ENCODE peak calls at places on chromosome 15, in four cellular contexts. E, Y, W and H are unnamed samples.
A peak's percentile ranks its signal among the peaks of the same experiment; 100 is the strongest.

GRCh38 chr15:25863968-25864580 is 947 bp upstream of the ATP10A start:
- DNase-seq in E (no peak), Y (no peak), W (no peak), H (no peak)

GRCh38 chr15:32774022-32774421 is 56.2 kb downstream of the GREM1 start:
- DNase-seq in W (peak; percentile 73), Y (no peak), E (peak; percentile 51), H (no peak)

GRCh38 chr15:35327789-35328188 is 218.2 kb downstream of the DPH6 start:
- DNase-seq in W (no peak), E (no peak), Y (no peak), H (no peak)

GRCh38 chr15:80888846-80889245 is 100.8 kb downstream of the MESD start:
- DNase-seq in W (no peak), E (no peak), Y (no peak), H (no peak)

GRCh38 chr15:31325976-31326728 is 483 bp upstream of the KLF13 start:
- DNase-seq in Y (peak; percentile 100), E (peak; percentile 70), W (peak; percentile 97), H (peak; percentile 99)

GRCh38 chr15:66491846-66492245 is 5.7 kb downstream of the SNAPC5 start:
- DNase-seq in E (no peak), Y (no peak), W (no peak), H (no peak)

GRCh38 chr15:70249616-70250015 is 151.9 kb upstream of the TLE3 start:
- DNase-seq in Y (no peak), W (no peak), E (no peak), H (no peak)

GRCh38 chr15:75200765-75201608 is 695 bp upstream of the C15orf39 start:
- DNase-seq in W (peak; percentile 77), Y (no peak), E (no peak), H (peak; percentile 83)

GRCh38 chr15:80643296-80643965 is 51.7 kb upstream of the ABHD17C start:
- DNase-seq in E (no peak), Y (no peak), W (no peak), H (no peak)

GRCh38 chr15:45347033-45347432 is 31.3 kb downstream of the GATM start:
- DNase-seq in Y (no peak), E (no peak), W (no peak), H (no peak)

GRCh38 chr15:50256188-50257041 is 9.1 kb downstream of the HDC start:
- DNase-seq in Y (no peak), E (no peak), W (peak; percentile 87), H (no peak)

GRCh38 chr15:80152896-80153876 is at the start of gene FAH:
- DNase-seq in W (peak; percentile 27), Y (no peak), E (no peak), H (no peak)

GRCh38 chr15:93470042-93470441 is 381.0 kb upstream of the RGMA start:
- DNase-seq in E (no peak), W (no peak), Y (no peak), H (no peak)

GRCh38 chr15:40358492-40359353 is 704 bp downstream of the DISP2 start:
- DNase-seq in W (no peak), E (no peak), Y (no peak), H (no peak)

GRCh38 chr15:58434334-58434888 is 2.6 kb downstream of the LIPC start:
- DNase-seq in E (no peak), Y (no peak), W (no peak), H (no peak)

GRCh38 chr15:58313304-58313703 is 118.5 kb upstream of the LIPC start:
- DNase-seq in E (no peak), W (no peak), Y (no peak), H (no peak)

GRCh38 chr15:56765252-56765651 is 31.9 kb upstream of the ZNF280D start:
- DNase-seq in E (no peak), W (peak; percentile 60), Y (no peak), H (no peak)

GRCh38 chr15:75713338-75713895 is 769 bp upstream of the CSPG4 start:
- DNase-seq in E (no peak), W (peak; percentile 21), Y (no peak), H (no peak)

GRCh38 chr15:55827965-55828364 is 85.0 kb upstream of the PRTG start:
- DNase-seq in W (no peak), E (no peak), Y (no peak), H (no peak)

GRCh38 chr15:61228025-61228901 is 839 bp downstream of the RORA start:
- DNase-seq in W (peak; percentile 13), Y (peak; percentile 49), E (no peak), H (peak; percentile 46)

GRCh38 chr15:85330941-85331588 is 49.3 kb upstream of the AKAP13 start:
- DNase-seq in E (peak; percentile 96), W (peak; percentile 96), Y (peak; percentile 84), H (peak; percentile 95)
- TF ChIP-seq CTCF in E (peak; percentile 97), W (peak; percentile 98), Y (peak; percentile 82), H (peak; percentile 87)

DNA sequence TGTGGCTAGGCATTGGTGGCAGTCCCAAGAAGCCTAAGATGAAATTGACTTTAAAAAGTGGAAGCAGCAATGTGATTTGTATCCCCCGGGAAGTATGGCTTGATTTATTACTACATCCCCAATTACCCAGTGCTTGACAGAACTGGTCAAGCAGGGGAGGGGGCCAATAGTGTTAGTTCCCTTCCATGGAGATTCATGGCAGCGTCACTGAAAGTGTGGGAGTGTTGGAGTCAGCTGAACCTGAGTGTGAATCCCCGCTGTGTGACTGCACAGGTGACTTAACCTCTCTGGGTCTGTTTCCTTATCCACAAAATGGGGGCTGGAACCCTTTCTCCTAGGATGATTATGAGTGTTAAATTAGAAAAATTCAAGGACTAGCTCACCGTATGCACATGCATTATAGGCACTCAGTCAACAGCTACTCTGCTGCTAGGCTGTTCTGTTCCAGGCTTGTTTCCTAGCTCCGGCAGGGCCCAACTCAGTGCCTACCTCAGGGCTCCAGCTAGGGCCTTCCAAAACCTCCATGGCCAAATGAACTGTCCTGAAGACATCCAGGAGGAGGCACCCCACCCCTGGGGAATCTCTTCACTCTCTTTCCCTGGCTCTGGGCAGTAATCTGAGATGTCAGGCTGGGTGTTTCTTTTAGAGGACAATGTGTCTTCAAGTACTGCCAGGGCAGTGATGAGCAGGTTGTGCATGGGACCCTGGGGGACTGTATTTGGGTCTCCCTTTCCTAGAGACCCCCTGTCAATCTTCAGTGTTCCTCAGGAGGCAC is 38.5 kb upstream of the TPM1 start:
- DNase-seq in Y (no peak), W (no peak), E (no peak), H (no peak)
- TF ChIP-seq CTCF in Y (no peak), W (no peak), E (no peak), H (no peak)

GRCh38 chr15:52214553-52214952 is 23.4 kb upstream of the GNB5 start:
- DNase-seq in E (no peak), W (no peak), Y (no peak), H (no peak)

GRCh38 chr15:52218816-52219215 is 27.6 kb upstream of the GNB5 start:
- DNase-seq in Y (no peak), W (no peak), E (no peak), H (no peak)

GRCh38 chr15:52220896-52221660 is 29.9 kb upstream of the GNB5 start:
- DNase-seq in W (no peak), Y (no peak), E (no peak), H (no peak)

GRCh38 chr15:52220251-52220650 is 29.1 kb upstream of the GNB5 start:
- DNase-seq in E (no peak), W (no peak), Y (no peak), H (no peak)

GRCh38 chr15:52217186-52217585 is 26.0 kb upstream of the GNB5 start:
- DNase-seq in Y (no peak), E (no peak), W (peak; percentile 21), H (no peak)
- TF ChIP-seq CTCF in Y (no peak), E (no peak), W (no peak), H (no peak)

DNA sequence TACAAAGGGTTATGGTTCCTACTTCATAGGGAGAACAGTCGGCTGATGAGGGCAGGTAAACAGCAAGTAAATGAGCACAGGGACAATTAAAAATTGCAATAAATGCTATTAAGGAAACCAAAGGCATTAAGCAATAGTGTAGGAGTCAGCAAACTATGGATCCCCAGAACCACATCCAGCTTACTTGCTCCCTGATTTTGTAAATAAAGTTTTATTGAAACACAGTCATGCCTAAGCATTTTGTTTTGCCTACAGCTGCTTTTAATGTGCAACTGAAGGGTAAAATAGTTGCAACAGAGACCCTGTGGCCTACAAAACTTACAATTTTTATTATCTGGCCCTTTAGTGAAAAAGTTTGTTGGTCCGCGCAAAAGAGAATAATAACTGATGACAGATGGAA is 351.2 kb upstream of the NR2F2 start:
- DNase-seq in Y (no peak), W (no peak), E (no peak), H (no peak)
- TF ChIP-seq CTCF in Y (no peak), W (no peak), E (no peak), H (no peak)

DNA sequence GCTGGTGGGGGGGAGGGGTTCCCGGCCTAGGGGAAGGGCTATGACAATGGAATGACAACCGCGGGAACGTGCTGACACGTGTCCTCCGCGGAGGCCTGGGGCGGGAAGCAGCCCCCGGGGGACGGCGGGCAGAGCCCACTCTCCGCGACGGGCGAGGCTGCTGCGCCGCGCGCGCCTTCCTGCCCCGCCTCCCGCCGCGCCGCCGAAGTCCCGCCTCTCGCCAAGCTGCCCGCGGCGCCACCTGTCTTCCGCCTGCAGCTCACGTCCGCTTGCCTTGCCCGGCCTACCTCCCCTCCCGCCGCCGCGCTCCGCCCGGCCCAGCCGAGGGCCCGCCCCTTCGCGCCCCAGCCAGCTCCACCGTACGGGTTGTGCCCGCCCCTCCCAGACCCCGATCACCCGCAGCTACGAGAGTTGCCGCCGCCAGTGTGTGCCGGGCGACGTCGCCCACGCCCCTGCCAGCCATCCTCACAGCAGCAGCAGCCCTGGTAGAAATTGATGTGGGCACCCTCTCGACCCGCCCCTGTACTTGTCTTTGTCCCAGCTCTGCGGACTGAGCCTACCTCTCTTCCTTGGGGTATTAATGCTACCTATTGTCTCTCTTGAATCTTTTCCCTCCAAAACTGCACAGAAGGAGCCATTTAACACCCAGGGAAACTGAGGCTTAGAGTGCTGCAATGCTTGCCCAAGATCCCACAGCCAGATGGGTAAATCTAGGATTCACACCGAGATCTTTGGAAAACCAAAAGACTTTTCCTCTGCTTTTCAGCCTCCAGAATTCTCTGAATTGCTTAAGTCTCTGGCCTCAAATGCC is at the start of gene PARP16:
- DNase-seq in E (no peak), Y (peak; percentile 96), W (peak; percentile 81), H (peak; percentile 96)
- TF ChIP-seq CTCF in E (peak; percentile 6), Y (peak; percentile 75), W (peak; percentile 22), H (peak; percentile 60)

GRCh38 chr15:47950447-47950846 is 170.3 kb upstream of the SLC24A5 start:
- DNase-seq in E (no peak), W (no peak), Y (no peak), H (no peak)

GRCh38 chr15:47949815-47950214 is 171.0 kb upstream of the SLC24A5 start:
- DNase-seq in W (no peak), E (no peak), Y (no peak), H (no peak)

GRCh38 chr15:47945869-47946666 is 174.7 kb upstream of the SLC24A5 start:
- DNase-seq in W (no peak), E (no peak), Y (no peak), H (no peak)

DNA sequence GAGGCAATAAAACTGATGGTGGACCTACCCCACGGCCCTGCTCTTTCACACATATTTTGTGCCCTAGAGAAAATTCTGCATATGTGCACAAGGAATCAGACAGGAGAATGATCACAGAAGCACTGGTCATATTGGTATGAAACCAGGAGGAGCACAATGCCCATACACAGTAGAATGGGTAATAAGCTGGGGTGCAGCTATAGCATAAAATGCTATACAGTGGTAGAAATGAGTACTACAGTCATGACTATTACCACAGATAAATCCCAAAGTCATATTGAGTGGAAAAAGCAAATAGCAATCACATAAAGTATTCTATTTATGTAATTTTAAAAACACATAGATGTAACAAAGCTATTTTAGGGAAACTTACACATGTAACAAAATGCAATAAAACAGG is 175.9 kb upstream of the SLC24A5 start:
- DNase-seq in E (no peak), Y (no peak), W (no peak), H (no peak)
- TF ChIP-seq CTCF in E (no peak), Y (no peak), W (peak; percentile 9), H (no peak)